ENCODE peak calls at places on chromosomes 2 and 18, in four cellular contexts. H, F, R and Z are unnamed samples.

GRCh38 chr18:36769611-36770314 is 59.0 kb downstream of the TPGS2 start:
- DNase-seq in H (no peak), F (no peak), R (no peak), Z (no peak)

GRCh38 chr2:127453392-127454171 is 35.4 kb downstream of the PROC start:
- DNase-seq in H (no peak), F (peak; percentile 29), R (no peak), Z (no peak)

GRCh38 chr18:56747032-56747658 is 96.0 kb downstream of the WDR7 start:
- DNase-seq in H (no peak), F (no peak), R (no peak), Z (no peak)

GRCh38 chr2:64104944-64105343 is 39.3 kb downstream of the PELI1 start:
- DNase-seq in H (no peak), F (peak; percentile 15), R (no peak), Z (no peak)

GRCh38 chr2:95262896-95263542 is 11.2 kb upstream of the PROM2 start:
- DNase-seq in H (peak; percentile 8), F (no peak), R (no peak), Z (no peak)

GRCh38 chr2:10439971-10440370 is 8.2 kb downstream of the ODC1 start:
- DNase-seq in H (no peak), F (no peak), R (no peak), Z (no peak)

GRCh38 chr2:74501335-74502071 is 2.1 kb upstream of the LBX2 start:
- DNase-seq in H (no peak), F (no peak), R (no peak), Z (no peak)

GRCh38 chr2:33242845-33243244 is 233.6 kb upstream of the RASGRP3 start:
- DNase-seq in H (no peak), F (peak; percentile 63), R (peak; percentile 43), Z (no peak)

GRCh38 chr2:79832540-79833234 is 319.8 kb downstream of the CTNNA2 start:
- DNase-seq in H (no peak), F (no peak), R (no peak), Z (no peak)

GRCh38 chr2:127324635-127325034 is 30.7 kb upstream of the ERCC3 start:
- DNase-seq in H (no peak), F (peak; percentile 68), R (peak; percentile 27), Z (no peak)

GRCh38 chr2:17543848-17544645 is 3.6 kb downstream of the VSNL1 start:
- DNase-seq in H (no peak), F (peak; percentile 43), R (no peak), Z (no peak)

GRCh38 chr2:239456940-239457339 is 56.1 kb upstream of the HDAC4 start:
- DNase-seq in H (no peak), F (no peak), R (no peak), Z (no peak)

GRCh38 chr2:122193622-122194021 is 438.2 kb downstream of the TSN start:
- DNase-seq in H (no peak), F (peak; percentile 33), R (no peak), Z (no peak)

GRCh38 chr2:100807707-100808106 is 12.2 kb upstream of the NPAS2 start:
- DNase-seq in H (no peak), F (no peak), R (no peak), Z (no peak)

GRCh38 chr2:64287321-64287720 is 143.1 kb upstream of the PELI1 start:
- DNase-seq in H (no peak), F (no peak), R (no peak), Z (no peak)

GRCh38 chr18:2826581-2826980 is 20.2 kb upstream of the EMILIN2 start:
- DNase-seq in H (no peak), F (no peak), R (no peak), Z (no peak)

GRCh38 chr2:219969508-219969907 is 342.1 kb downstream of the SLC4A3 start:
- DNase-seq in H (no peak), F (peak; percentile 84), R (peak; percentile 90), Z (no peak)

GRCh38 chr2:193502363-193503035 is 1307.8 kb upstream of the TMEFF2 start:
- DNase-seq in H (no peak), F (no peak), R (no peak), Z (no peak)

GRCh38 chr2:234003972-234004617 is 46.4 kb upstream of the SPP2 start:
- DNase-seq in H (no peak), F (peak; percentile 83), R (peak; percentile 78), Z (no peak)

GRCh38 chr2:48009256-48009655 is 103.0 kb upstream of the FBXO11 start:
- DNase-seq in H (no peak), F (no peak), R (no peak), Z (no peak)

GRCh38 chr18:22822024-22822423 is 111.1 kb upstream of the RBBP8 start:
- DNase-seq in H (no peak), F (peak; percentile 56), R (no peak), Z (no peak)

GRCh38 chr18:35131387-35132283 is 90.4 kb downstream of the MAPRE2 start:
- DNase-seq in H (no peak), F (no peak), R (no peak), Z (no peak)

GRCh38 chr2:218371987-218372358 is 10.1 kb upstream of the SLC11A1 start:
- DNase-seq in H (no peak), F (no peak), R (no peak), Z (no peak)

GRCh38 chr2:160409480-160409879 is 84.1 kb downstream of the RBMS1 start:
- DNase-seq in H (no peak), F (no peak), R (no peak), Z (no peak)

GRCh38 chr2:929011-929735 is 21.5 kb upstream of the SNTG2 start:
- DNase-seq in H (no peak), F (no peak), R (no peak), Z (no peak)

GRCh38 chr2:134234535-134234934 is 19.3 kb upstream of the MGAT5 start:
- DNase-seq in H (peak; percentile 76), F (no peak), R (no peak), Z (peak; percentile 53)

GRCh38 chr2:202449344-202449743 is 73.2 kb downstream of the BMPR2 start:
- DNase-seq in H (no peak), F (no peak), R (no peak), Z (no peak)

GRCh38 chr18:24923138-24923537 is 428.8 kb downstream of the ZNF521 start:
- DNase-seq in H (no peak), F (no peak), R (no peak), Z (no peak)

GRCh38 chr2:24984912-24985311 is 13.2 kb upstream of the DNAJC27 start:
- DNase-seq in H (no peak), F (no peak), R (no peak), Z (no peak)

GRCh38 chr2:118994172-118994700 is 52.2 kb downstream of the MARCO start:
- DNase-seq in H (peak; percentile 3), F (no peak), R (no peak), Z (no peak)

GRCh38 chr2:188399159-188399558 is 107.5 kb downstream of the GULP1 start:
- DNase-seq in H (no peak), F (no peak), R (peak; percentile 7), Z (no peak)

GRCh38 chr2:98148968-98149697 is 62.2 kb downstream of the VWA3B start:
- DNase-seq in H (no peak), F (peak; percentile 64), R (peak; percentile 52), Z (no peak)

GRCh38 chr2:230896346-230897115 is 28.5 kb downstream of the GPR55 start:
- DNase-seq in H (no peak), F (no peak), R (no peak), Z (no peak)

GRCh38 chr2:232926448-232927040 is 56.5 kb downstream of the SNORC start:
- DNase-seq in H (no peak), F (no peak), R (no peak), Z (no peak)
- H3K4me3 ChIP-seq in H (peak overlapping the region; percentile 56), F (peak overlapping the region; percentile 71), R (peak overlapping the region; percentile 43), Z (no peak overlapping the region)

GRCh38 chr18:28115149-28115550 is 61.8 kb downstream of the CDH2 start:
- DNase-seq in H (no peak), F (peak; percentile 90), R (peak; percentile 60), Z (no peak)
- H3K4me3 ChIP-seq in H (no peak overlapping the region), F (peak overlapping the region; percentile 58), R (no peak overlapping the region), Z (no peak overlapping the region)

GRCh38 chr2:31812051-31812798 is 198.6 kb downstream of the MEMO1 start:
- DNase-seq in H (no peak), F (peak; percentile 13), R (no peak), Z (no peak)
- H3K4me3 ChIP-seq in H (no peak overlapping the region), F (no peak overlapping the region), R (no peak overlapping the region), Z (no peak overlapping the region)

DNA sequence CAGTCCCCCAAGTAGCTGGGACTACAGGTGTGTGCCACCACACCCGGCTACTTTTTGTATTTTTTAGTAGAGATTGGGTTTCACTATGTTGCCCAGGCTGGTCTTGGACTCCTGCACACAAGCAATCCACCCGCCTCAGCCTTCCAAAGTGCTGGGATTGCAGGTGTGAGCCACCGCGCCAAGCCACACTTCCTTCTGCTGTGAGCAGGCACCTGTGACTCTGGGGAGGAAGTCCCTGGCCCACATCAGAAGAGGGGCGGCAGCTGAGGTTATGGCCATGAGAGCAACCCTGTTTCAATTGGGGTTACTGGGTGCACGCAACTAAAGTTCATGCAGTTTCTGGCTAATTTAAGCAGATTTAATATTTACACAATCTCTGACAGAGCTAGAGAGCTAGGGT is 91.0 kb downstream of the PLB1 start:
- DNase-seq in H (no peak), F (no peak), R (no peak), Z (no peak)
- H3K4me3 ChIP-seq in H (no peak overlapping the region), F (no peak overlapping the region), R (no peak overlapping the region), Z (no peak overlapping the region)

DNA sequence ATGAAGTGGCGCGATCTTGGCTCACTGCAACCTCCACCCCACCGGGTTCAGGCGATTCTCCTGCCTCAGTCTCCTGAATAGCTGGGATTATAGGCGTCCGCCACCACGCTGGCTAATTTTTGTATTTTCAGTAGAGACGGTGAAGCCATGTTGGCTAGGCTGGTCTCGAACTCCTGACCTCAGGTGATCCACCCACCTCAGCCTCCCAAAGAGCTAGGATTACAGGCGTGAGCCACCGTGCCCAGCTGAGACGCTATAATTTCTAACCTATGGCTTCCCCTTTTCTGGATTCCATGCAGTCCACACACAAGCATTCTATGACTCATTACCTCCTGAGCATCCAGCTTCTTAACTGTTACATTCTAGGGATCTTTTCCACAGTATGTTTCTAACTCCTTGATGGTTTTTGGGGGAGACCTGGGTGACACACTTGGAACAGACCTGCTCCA is 11.9 kb upstream of the KCMF1 start:
- DNase-seq in H (no peak), F (peak; percentile 81), R (no peak), Z (peak; percentile 30)
- H3K4me3 ChIP-seq in H (no peak overlapping the region), F (peak overlapping the region; percentile 41), R (no peak overlapping the region), Z (no peak overlapping the region)

DNA sequence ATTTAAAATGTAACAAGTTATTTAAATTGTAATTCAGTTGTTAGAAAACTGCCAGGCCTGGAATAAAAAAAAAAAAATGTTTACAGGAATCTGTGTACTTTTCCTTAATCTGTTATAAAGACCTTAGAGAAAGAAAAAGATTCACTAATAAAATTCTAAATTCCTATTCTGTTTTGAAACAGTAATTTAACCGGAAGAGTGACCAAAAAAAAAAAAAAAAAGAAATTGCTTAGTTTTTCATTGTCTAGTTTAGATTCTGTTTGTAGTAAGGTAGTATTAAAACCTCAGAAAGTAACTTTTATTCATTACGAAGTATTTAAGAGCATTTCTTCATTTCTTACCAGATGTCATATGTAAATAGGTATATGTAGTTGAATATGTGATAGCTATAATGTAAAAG is 2.5 kb downstream of the REL start:
- DNase-seq in H (no peak), F (no peak), R (no peak), Z (no peak)
- H3K4me3 ChIP-seq in H (peak overlapping the region; percentile 70), F (peak overlapping the region; percentile 90), R (no peak overlapping the region), Z (peak overlapping the region; percentile 53)